ENCODE peak calls at places on chromosomes 5 and 9, in six cellular contexts. One of them, this sample, is unnamed. For H3K4me1, the result is how much of the 10 kb centered on the place peaks cover.

GRCh38 chr9:134721344-134721743 is 79.7 kb downstream of the COL5A1 start:
- DNase-seq in IMR-90: no peak
- DNase-seq in neuronal stem cell: no peak
- DNase-seq in H1: no peak
- DNase-seq in H9: no peak
- DNase-seq in trophoblast cell: peak
- DNase-seq in this sample: no peak

GRCh38 chr9:100700689-100701318 is 122.9 kb downstream of the CAVIN4 start:
- DNase-seq in IMR-90: peak
- DNase-seq in neuronal stem cell: peak
- DNase-seq in H1: peak
- DNase-seq in H9: peak
- DNase-seq in trophoblast cell: peak
- DNase-seq in this sample: no peak

GRCh38 chr9:90783552-90783951 is 18.1 kb upstream of the SYK start:
- DNase-seq in IMR-90: no peak
- DNase-seq in neuronal stem cell: no peak
- DNase-seq in H1: no peak
- DNase-seq in H9: peak
- DNase-seq in trophoblast cell: no peak
- DNase-seq in this sample: no peak

GRCh38 chr5:134226441-134227192 is 744 bp upstream of the PPP2CA start:
- DNase-seq in IMR-90: peak
- DNase-seq in neuronal stem cell: no peak
- DNase-seq in H1: no peak
- DNase-seq in H9: no peak
- DNase-seq in trophoblast cell: no peak
- DNase-seq in this sample: peak

GRCh38 chr5:15249152-15249551 is 250.8 kb upstream of the FBXL7 start:
- DNase-seq in IMR-90: peak
- DNase-seq in neuronal stem cell: no peak
- DNase-seq in H1: no peak
- DNase-seq in H9: no peak
- DNase-seq in trophoblast cell: peak
- DNase-seq in this sample: peak

GRCh38 chr5:155485344-155485743 is 471.8 kb downstream of the KIF4B start:
- DNase-seq in IMR-90: no peak
- DNase-seq in neuronal stem cell: no peak
- DNase-seq in H1: no peak
- DNase-seq in H9: no peak
- DNase-seq in trophoblast cell: no peak
- DNase-seq in this sample: no peak

GRCh38 chr5:72747826-72748225 is 68.6 kb upstream of the TNPO1 start:
- DNase-seq in IMR-90: no peak
- DNase-seq in neuronal stem cell: no peak
- DNase-seq in H1: no peak
- DNase-seq in H9: no peak
- DNase-seq in trophoblast cell: no peak
- DNase-seq in this sample: no peak

GRCh38 chr9:109901191-109901590 is 121.2 kb downstream of the PALM2AKAP2 start:
- DNase-seq in IMR-90: peak
- DNase-seq in neuronal stem cell: no peak
- DNase-seq in H1: no peak
- DNase-seq in H9: no peak
- DNase-seq in trophoblast cell: no peak
- DNase-seq in this sample: peak

GRCh38 chr9:96156578-96156977 is 145.4 kb downstream of the HSD17B3 start:
- DNase-seq in IMR-90: no peak
- DNase-seq in neuronal stem cell: no peak
- DNase-seq in H1: no peak
- DNase-seq in H9: no peak
- DNase-seq in trophoblast cell: no peak
- DNase-seq in this sample: no peak

GRCh38 chr5:138953370-138954256 is 78.5 kb upstream of the LRRTM2 start:
- DNase-seq in IMR-90: peak
- DNase-seq in neuronal stem cell: no peak
- DNase-seq in H1: no peak
- DNase-seq in H9: no peak
- DNase-seq in trophoblast cell: no peak
- DNase-seq in this sample: peak

GRCh38 chr9:12776775-12777055 is 1.9 kb downstream of the LURAP1L start:
- DNase-seq in IMR-90: peak
- DNase-seq in neuronal stem cell: no peak
- DNase-seq in H1: no peak
- DNase-seq in H9: no peak
- DNase-seq in trophoblast cell: peak
- DNase-seq in this sample: peak

GRCh38 chr5:1118738-1119137 is 6.9 kb upstream of the SLC12A7 start:
- DNase-seq in IMR-90: no peak
- DNase-seq in neuronal stem cell: no peak
- DNase-seq in H1: no peak
- DNase-seq in H9: no peak
- DNase-seq in trophoblast cell: no peak
- DNase-seq in this sample: no peak

GRCh38 chr5:140329739-140330481 is 16.5 kb downstream of the HBEGF start:
- DNase-seq in IMR-90: no peak
- DNase-seq in neuronal stem cell: no peak
- DNase-seq in H1: no peak
- DNase-seq in H9: no peak
- DNase-seq in trophoblast cell: no peak
- DNase-seq in this sample: peak

GRCh38 chr5:101425345-101425744 is 522.3 kb upstream of the ST8SIA4 start:
- DNase-seq in IMR-90: no peak
- DNase-seq in neuronal stem cell: no peak
- DNase-seq in H1: no peak
- DNase-seq in H9: no peak
- DNase-seq in trophoblast cell: no peak
- DNase-seq in this sample: peak

GRCh38 chr9:2337602-2338001 is 284.0 kb upstream of the VLDLR start:
- DNase-seq in IMR-90: no peak
- DNase-seq in neuronal stem cell: no peak
- DNase-seq in H1: peak
- DNase-seq in H9: no peak
- DNase-seq in trophoblast cell: no peak
- DNase-seq in this sample: no peak

GRCh38 chr5:66666778-66667177 is 70.6 kb downstream of the MAST4 start:
- DNase-seq in IMR-90: no peak
- DNase-seq in neuronal stem cell: no peak
- DNase-seq in H1: no peak
- DNase-seq in H9: no peak
- DNase-seq in trophoblast cell: no peak
- DNase-seq in this sample: no peak

GRCh38 chr5:96219580-96220281 is 213.3 kb downstream of the PCSK1 start:
- DNase-seq in IMR-90: peak
- DNase-seq in neuronal stem cell: no peak
- DNase-seq in H1: no peak
- DNase-seq in H9: no peak
- DNase-seq in trophoblast cell: peak
- DNase-seq in this sample: peak

GRCh38 chr9:122164286-122164685 is 4.6 kb downstream of the MORN5 start:
- DNase-seq in IMR-90: no peak
- DNase-seq in neuronal stem cell: no peak
- DNase-seq in H1: no peak
- DNase-seq in H9: no peak
- DNase-seq in trophoblast cell: no peak
- DNase-seq in this sample: no peak

GRCh38 chr5:181205735-181206401 is 872 bp upstream of the TRIM7 start:
- DNase-seq in IMR-90: peak
- DNase-seq in neuronal stem cell: no peak
- DNase-seq in H1: no peak
- DNase-seq in H9: no peak
- DNase-seq in trophoblast cell: peak
- DNase-seq in this sample: peak

GRCh38 chr9:137455361-137455991 is 3.7 kb downstream of the NSMF start:
- DNase-seq in IMR-90: no peak
- DNase-seq in neuronal stem cell: no peak
- DNase-seq in H1: no peak
- DNase-seq in H9: no peak
- DNase-seq in trophoblast cell: no peak
- DNase-seq in this sample: no peak

GRCh38 chr9:17793713-17794622 is 215.1 kb downstream of the SH3GL2 start:
- DNase-seq in IMR-90: no peak
- DNase-seq in neuronal stem cell: no peak
- DNase-seq in H1: no peak
- DNase-seq in H9: peak
- DNase-seq in trophoblast cell: peak
- DNase-seq in this sample: no peak

GRCh38 chr5:171295801-171296200 is 13.2 kb upstream of the TLX3 start:
- DNase-seq in IMR-90: no peak
- DNase-seq in neuronal stem cell: no peak
- DNase-seq in H1: no peak
- DNase-seq in H9: no peak
- DNase-seq in trophoblast cell: peak
- DNase-seq in this sample: no peak

GRCh38 chr5:90967851-90968250 is 409.3 kb downstream of the ADGRV1 start:
- DNase-seq in IMR-90: no peak
- DNase-seq in neuronal stem cell: no peak
- DNase-seq in H1: no peak
- DNase-seq in H9: no peak
- DNase-seq in trophoblast cell: peak
- DNase-seq in this sample: no peak

DNA sequence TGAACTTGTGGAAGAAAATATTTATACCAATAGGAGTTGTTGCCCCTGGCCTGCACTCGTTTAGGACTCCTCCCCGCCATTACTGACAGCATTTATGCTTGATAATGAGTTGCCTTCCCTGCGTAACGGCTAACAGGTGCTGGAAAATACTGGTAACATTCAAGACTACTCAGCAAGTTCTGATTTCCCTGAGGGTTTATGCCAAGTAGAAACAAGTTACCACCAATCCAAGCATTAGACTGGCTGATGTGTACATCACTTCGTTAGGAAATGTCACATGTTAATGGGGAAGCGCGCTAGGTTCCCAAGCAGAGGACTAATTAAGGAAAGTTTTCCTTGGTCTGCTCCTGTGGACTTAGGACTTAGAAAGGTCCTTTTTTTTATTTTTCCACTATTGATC is 302.1 kb downstream of the EFNA5 start:
- DNase-seq in IMR-90: no peak
- DNase-seq in neuronal stem cell: no peak
- DNase-seq in H1: no peak
- DNase-seq in H9: no peak
- DNase-seq in trophoblast cell: no peak
- DNase-seq in this sample: no peak
- H4K8ac ChIP-seq in IMR-90: no peak
- H4K8ac ChIP-seq in neuronal stem cell: no peak
- H4K8ac ChIP-seq in H1: no peak
- H4K8ac ChIP-seq in H9: no peak
- H4K8ac ChIP-seq in trophoblast cell: no peak
- H4K8ac ChIP-seq in this sample: no peak

DNA sequence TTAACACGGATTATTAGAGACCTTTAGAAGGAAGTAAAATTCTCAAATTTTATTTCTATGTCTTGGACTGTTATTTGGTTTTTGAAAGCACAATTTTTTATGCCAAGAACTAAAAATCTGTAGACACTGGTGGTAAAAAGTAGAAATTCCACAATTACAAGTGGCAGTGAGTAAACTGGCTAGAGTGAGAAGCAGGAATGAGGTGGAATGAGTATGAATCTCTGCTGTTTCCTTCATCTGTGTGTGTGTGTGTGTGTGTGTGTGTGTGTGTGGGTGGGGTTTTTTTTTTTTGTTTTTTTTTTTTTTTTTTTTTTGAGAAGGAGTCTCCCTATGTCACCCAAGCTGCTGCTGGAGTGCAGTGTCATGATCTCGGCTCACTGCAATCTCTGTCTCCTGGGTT is 94.2 kb downstream of the TLE4 start:
- DNase-seq in IMR-90: no peak
- DNase-seq in neuronal stem cell: no peak
- DNase-seq in H1: no peak
- DNase-seq in H9: no peak
- DNase-seq in trophoblast cell: no peak
- DNase-seq in this sample: no peak
- H2AFZ ChIP-seq in IMR-90: no peak
- H2AFZ ChIP-seq in neuronal stem cell: no peak
- H2AFZ ChIP-seq in H1: no peak
- H2AFZ ChIP-seq in H9: no peak
- H2AFZ ChIP-seq in trophoblast cell: no peak
- H2AFZ ChIP-seq in this sample: no peak

DNA sequence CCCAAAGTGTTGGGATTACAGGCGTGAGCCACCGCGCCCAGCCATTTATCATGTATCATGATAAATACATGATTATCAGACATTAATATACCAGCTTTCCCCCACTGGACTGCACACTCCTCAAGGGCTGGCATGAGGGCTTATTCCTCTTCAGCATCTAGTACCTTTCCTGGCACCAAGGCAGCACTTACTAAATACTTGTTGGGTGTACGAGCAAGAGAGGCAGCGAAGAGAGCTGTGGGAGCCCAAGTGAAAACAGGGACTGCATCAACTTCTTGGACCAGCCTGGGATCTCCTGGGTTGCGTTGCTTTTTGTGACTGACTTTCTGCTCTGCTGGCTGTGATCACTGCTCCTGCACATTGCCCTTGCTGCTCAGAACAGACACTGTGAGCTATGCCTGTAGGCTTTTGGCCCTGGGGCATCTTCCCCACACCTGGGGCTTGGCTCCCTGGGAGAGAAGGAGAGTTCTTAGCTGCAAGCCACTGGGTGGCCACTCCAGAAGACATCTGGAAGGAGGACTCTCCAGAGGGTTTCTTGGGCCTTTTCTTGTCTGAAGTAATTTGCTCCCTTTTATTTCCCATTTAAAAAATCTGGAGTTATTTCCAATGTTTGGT is 224.3 kb downstream of the NR3C1 start:
- DNase-seq in IMR-90: no peak
- DNase-seq in neuronal stem cell: no peak
- DNase-seq in H1: no peak
- DNase-seq in H9: no peak
- DNase-seq in trophoblast cell: peak
- DNase-seq in this sample: no peak
- H3K4me1 ChIP-seq in IMR-90: under half
- H3K4me1 ChIP-seq in neuronal stem cell: under half
- H3K4me1 ChIP-seq in H1: under half
- H3K4me1 ChIP-seq in H9: under half
- H3K4me1 ChIP-seq in trophoblast cell: under half
- H3K4me1 ChIP-seq in this sample: under half

GRCh38 chr9:107226431-107226830 is 56.6 kb upstream of the RAD23B start:
- DNase-seq in IMR-90: no peak
- DNase-seq in neuronal stem cell: no peak
- DNase-seq in H1: no peak
- DNase-seq in H9: no peak
- DNase-seq in trophoblast cell: no peak
- DNase-seq in this sample: no peak
- H4K8ac ChIP-seq in IMR-90: no peak
- H4K8ac ChIP-seq in neuronal stem cell: no peak
- H4K8ac ChIP-seq in H1: no peak
- H4K8ac ChIP-seq in H9: no peak
- H4K8ac ChIP-seq in trophoblast cell: no peak
- H4K8ac ChIP-seq in this sample: no peak

GRCh38 chr9:111891910-111892499 is 4.6 kb upstream of the UGCG start:
- DNase-seq in IMR-90: no peak
- DNase-seq in neuronal stem cell: no peak
- DNase-seq in H1: no peak
- DNase-seq in H9: no peak
- DNase-seq in trophoblast cell: peak
- DNase-seq in this sample: no peak
- H2AFZ ChIP-seq in IMR-90: no peak
- H2AFZ ChIP-seq in neuronal stem cell: no peak
- H2AFZ ChIP-seq in H1: no peak
- H2AFZ ChIP-seq in H9: no peak
- H2AFZ ChIP-seq in trophoblast cell: no peak
- H2AFZ ChIP-seq in this sample: no peak

This sample was measured in mesenchymal stem cell.